ENCODE peak calls at places on chromosomes 11 and 22, in nine cellular contexts. One of them, this sample, is unnamed.

GRCh38 chr11:120395778-120396177 is 59.6 kb downstream of the ARHGEF12 start:
- DNase-seq in A549: no peak
- DNase-seq in fibroblast of lung: no peak
- DNase-seq in fibroblast of the aortic adventitia: no peak
- DNase-seq in ovary: no peak
- DNase-seq in cardiac fibroblast: no peak
- DNase-seq in left ventricle myocardium inferior: no peak
- DNase-seq in CD4-positive, CD25-positive, alpha-beta regulatory T cell: no peak
- DNase-seq in choroid plexus epithelial cell: no peak
- DNase-seq in this sample: no peak

GRCh38 chr11:9039194-9039593 is 35.4 kb upstream of the NRIP3 start:
- DNase-seq in left ventricle myocardium inferior: no peak
- DNase-seq in CD4-positive, CD25-positive, alpha-beta regulatory T cell: no peak
- DNase-seq in cardiac fibroblast: peak
- DNase-seq in fibroblast of the aortic adventitia: no peak
- DNase-seq in ovary: no peak
- DNase-seq in choroid plexus epithelial cell: peak
- DNase-seq in A549: peak
- DNase-seq in fibroblast of lung: peak
- DNase-seq in this sample: no peak

GRCh38 chr11:32705309-32706033 is 89.0 kb downstream of the CCDC73 start:
- DNase-seq in fibroblast of the aortic adventitia: no peak
- DNase-seq in CD4-positive, CD25-positive, alpha-beta regulatory T cell: no peak
- DNase-seq in left ventricle myocardium inferior: no peak
- DNase-seq in cardiac fibroblast: no peak
- DNase-seq in ovary: no peak
- DNase-seq in choroid plexus epithelial cell: no peak
- DNase-seq in A549: no peak
- DNase-seq in fibroblast of lung: no peak
- DNase-seq in this sample: no peak

GRCh38 chr11:75270896-75271415 is 30.4 kb downstream of the TPBGL start:
- DNase-seq in fibroblast of the aortic adventitia: peak
- DNase-seq in fibroblast of lung: no peak
- DNase-seq in ovary: no peak
- DNase-seq in CD4-positive, CD25-positive, alpha-beta regulatory T cell: peak
- DNase-seq in cardiac fibroblast: peak
- DNase-seq in A549: peak
- DNase-seq in choroid plexus epithelial cell: peak
- DNase-seq in left ventricle myocardium inferior: peak
- DNase-seq in this sample: peak

GRCh38 chr11:46808804-46809431 is 37.2 kb downstream of the CKAP5 start:
- DNase-seq in fibroblast of lung: peak
- DNase-seq in left ventricle myocardium inferior: no peak
- DNase-seq in A549: peak
- DNase-seq in cardiac fibroblast: peak
- DNase-seq in CD4-positive, CD25-positive, alpha-beta regulatory T cell: peak
- DNase-seq in choroid plexus epithelial cell: peak
- DNase-seq in ovary: no peak
- DNase-seq in fibroblast of the aortic adventitia: no peak
- DNase-seq in this sample: no peak

GRCh38 chr22:48687606-48688005 is 1140.1 kb downstream of the BRD1 start:
- DNase-seq in fibroblast of the aortic adventitia: no peak
- DNase-seq in A549: no peak
- DNase-seq in CD4-positive, CD25-positive, alpha-beta regulatory T cell: no peak
- DNase-seq in ovary: no peak
- DNase-seq in choroid plexus epithelial cell: no peak
- DNase-seq in left ventricle myocardium inferior: no peak
- DNase-seq in fibroblast of lung: no peak
- DNase-seq in cardiac fibroblast: no peak
- DNase-seq in this sample: no peak

GRCh38 chr11:47004595-47005033 is 68.1 kb downstream of the CSTPP1 start:
- DNase-seq in ovary: peak
- DNase-seq in CD4-positive, CD25-positive, alpha-beta regulatory T cell: no peak
- DNase-seq in choroid plexus epithelial cell: peak
- DNase-seq in fibroblast of the aortic adventitia: peak
- DNase-seq in fibroblast of lung: peak
- DNase-seq in left ventricle myocardium inferior: peak
- DNase-seq in A549: peak
- DNase-seq in cardiac fibroblast: peak
- DNase-seq in this sample: peak

GRCh38 chr11:78076733-78077403 is 2.8 kb downstream of the NDUFC2 start:
- DNase-seq in A549: no peak
- DNase-seq in fibroblast of lung: no peak
- DNase-seq in fibroblast of the aortic adventitia: no peak
- DNase-seq in cardiac fibroblast: no peak
- DNase-seq in CD4-positive, CD25-positive, alpha-beta regulatory T cell: no peak
- DNase-seq in left ventricle myocardium inferior: no peak
- DNase-seq in choroid plexus epithelial cell: no peak
- DNase-seq in ovary: no peak
- DNase-seq in this sample: no peak

GRCh38 chr11:64364911-64365310 is 5.9 kb downstream of the RPS6KA4 start:
- DNase-seq in choroid plexus epithelial cell: no peak
- DNase-seq in CD4-positive, CD25-positive, alpha-beta regulatory T cell: no peak
- DNase-seq in A549: no peak
- DNase-seq in fibroblast of the aortic adventitia: no peak
- DNase-seq in ovary: no peak
- DNase-seq in fibroblast of lung: no peak
- DNase-seq in left ventricle myocardium inferior: no peak
- DNase-seq in cardiac fibroblast: no peak
- DNase-seq in this sample: no peak

GRCh38 chr11:58813693-58814092 is 30.8 kb downstream of the GLYATL2 start:
- DNase-seq in ovary: no peak
- DNase-seq in choroid plexus epithelial cell: no peak
- DNase-seq in cardiac fibroblast: peak
- DNase-seq in fibroblast of the aortic adventitia: no peak
- DNase-seq in left ventricle myocardium inferior: no peak
- DNase-seq in A549: peak
- DNase-seq in fibroblast of lung: no peak
- DNase-seq in CD4-positive, CD25-positive, alpha-beta regulatory T cell: no peak
- DNase-seq in this sample: no peak

GRCh38 chr22:50624347-50625130 is 3.4 kb downstream of the ARSA start:
- DNase-seq in cardiac fibroblast: no peak
- DNase-seq in CD4-positive, CD25-positive, alpha-beta regulatory T cell: no peak
- DNase-seq in choroid plexus epithelial cell: no peak
- DNase-seq in left ventricle myocardium inferior: no peak
- DNase-seq in A549: no peak
- DNase-seq in fibroblast of lung: no peak
- DNase-seq in ovary: no peak
- DNase-seq in fibroblast of the aortic adventitia: no peak
- DNase-seq in this sample: no peak

GRCh38 chr22:50620861-50621490 is 7.0 kb downstream of the ARSA start:
- DNase-seq in fibroblast of lung: no peak
- DNase-seq in cardiac fibroblast: no peak
- DNase-seq in choroid plexus epithelial cell: peak
- DNase-seq in ovary: no peak
- DNase-seq in left ventricle myocardium inferior: no peak
- DNase-seq in CD4-positive, CD25-positive, alpha-beta regulatory T cell: peak
- DNase-seq in A549: no peak
- DNase-seq in fibroblast of the aortic adventitia: no peak
- DNase-seq in this sample: peak

GRCh38 chr22:50621491-50621880 is 6.5 kb downstream of the ARSA start:
- DNase-seq in choroid plexus epithelial cell: no peak
- DNase-seq in fibroblast of the aortic adventitia: no peak
- DNase-seq in A549: no peak
- DNase-seq in cardiac fibroblast: no peak
- DNase-seq in ovary: no peak
- DNase-seq in left ventricle myocardium inferior: no peak
- DNase-seq in CD4-positive, CD25-positive, alpha-beta regulatory T cell: peak
- DNase-seq in fibroblast of lung: no peak
- DNase-seq in this sample: no peak

GRCh38 chr22:50622723-50623327 is 5.1 kb downstream of the ARSA start:
- DNase-seq in A549: no peak
- DNase-seq in choroid plexus epithelial cell: no peak
- DNase-seq in fibroblast of lung: no peak
- DNase-seq in CD4-positive, CD25-positive, alpha-beta regulatory T cell: no peak
- DNase-seq in left ventricle myocardium inferior: no peak
- DNase-seq in ovary: no peak
- DNase-seq in cardiac fibroblast: no peak
- DNase-seq in fibroblast of the aortic adventitia: no peak
- DNase-seq in this sample: peak

GRCh38 chr22:50621948-50622722 is 5.8 kb downstream of the ARSA start:
- DNase-seq in choroid plexus epithelial cell: no peak
- DNase-seq in fibroblast of lung: no peak
- DNase-seq in A549: no peak
- DNase-seq in cardiac fibroblast: no peak
- DNase-seq in fibroblast of the aortic adventitia: no peak
- DNase-seq in CD4-positive, CD25-positive, alpha-beta regulatory T cell: peak
- DNase-seq in left ventricle myocardium inferior: no peak
- DNase-seq in ovary: no peak
- DNase-seq in this sample: peak
- H3K4me3 ChIP-seq in choroid plexus epithelial cell: no peak
- H3K4me3 ChIP-seq in fibroblast of lung: no peak
- H3K4me3 ChIP-seq in A549: no peak
- H3K4me3 ChIP-seq in cardiac fibroblast: no peak
- H3K4me3 ChIP-seq in fibroblast of the aortic adventitia: no peak
- H3K4me3 ChIP-seq in CD4-positive, CD25-positive, alpha-beta regulatory T cell: peak
- H3K4me3 ChIP-seq in left ventricle myocardium inferior: peak
- H3K4me3 ChIP-seq in ovary: no peak
- H3K4me3 ChIP-seq in this sample: peak

DNA sequence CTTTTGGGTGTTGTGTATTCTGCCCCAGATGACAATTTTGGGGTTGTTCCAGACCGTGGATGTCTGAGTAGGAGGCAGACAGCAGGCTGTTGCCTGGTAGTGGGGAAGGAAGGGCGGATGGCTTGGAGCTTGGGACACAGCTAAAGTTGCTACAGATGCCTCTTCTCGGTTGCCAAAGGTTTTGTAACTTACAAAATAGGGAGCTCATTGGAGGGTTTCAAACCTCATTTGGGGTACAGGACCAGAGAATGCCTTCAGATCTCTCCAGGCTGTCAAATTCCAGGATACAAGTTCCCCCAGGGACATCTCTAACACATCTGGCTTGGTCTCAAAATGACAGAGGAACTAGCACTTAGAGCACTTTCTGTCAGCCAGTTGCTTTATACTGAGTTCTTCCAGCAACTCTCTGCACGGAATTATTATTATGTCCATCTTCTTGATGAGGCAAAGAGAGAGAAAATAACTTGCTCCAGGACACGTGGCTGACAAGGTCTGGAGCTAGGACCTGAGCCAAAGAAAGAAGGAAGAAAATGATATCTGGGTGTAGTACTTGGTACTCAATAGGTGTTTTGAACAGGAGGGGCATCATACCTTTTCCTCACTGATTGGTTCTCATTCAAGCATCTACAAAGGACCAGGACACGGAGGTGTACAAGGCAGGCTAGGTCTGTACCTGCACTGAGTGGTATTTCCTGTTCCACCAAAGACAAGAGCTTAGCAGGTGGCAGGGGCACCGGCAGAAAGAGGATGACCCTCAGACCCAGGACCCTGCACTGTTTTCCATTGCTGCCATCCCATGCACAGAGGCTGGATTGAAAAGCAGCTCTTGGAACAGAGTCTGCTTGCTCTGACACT is 55.9 kb downstream of the SLC1A2 start:
- DNase-seq in A549: no peak
- DNase-seq in fibroblast of the aortic adventitia: peak
- DNase-seq in left ventricle myocardium inferior: no peak
- DNase-seq in ovary: peak
- DNase-seq in choroid plexus epithelial cell: no peak
- DNase-seq in fibroblast of lung: no peak
- DNase-seq in CD4-positive, CD25-positive, alpha-beta regulatory T cell: no peak
- DNase-seq in cardiac fibroblast: no peak
- DNase-seq in this sample: no peak
- H3K4me3 ChIP-seq in A549: no peak
- H3K4me3 ChIP-seq in fibroblast of the aortic adventitia: no peak
- H3K4me3 ChIP-seq in left ventricle myocardium inferior: no peak
- H3K4me3 ChIP-seq in ovary: no peak
- H3K4me3 ChIP-seq in choroid plexus epithelial cell: no peak
- H3K4me3 ChIP-seq in fibroblast of lung: no peak
- H3K4me3 ChIP-seq in CD4-positive, CD25-positive, alpha-beta regulatory T cell: no peak
- H3K4me3 ChIP-seq in cardiac fibroblast: no peak
- H3K4me3 ChIP-seq in this sample: no peak

DNA sequence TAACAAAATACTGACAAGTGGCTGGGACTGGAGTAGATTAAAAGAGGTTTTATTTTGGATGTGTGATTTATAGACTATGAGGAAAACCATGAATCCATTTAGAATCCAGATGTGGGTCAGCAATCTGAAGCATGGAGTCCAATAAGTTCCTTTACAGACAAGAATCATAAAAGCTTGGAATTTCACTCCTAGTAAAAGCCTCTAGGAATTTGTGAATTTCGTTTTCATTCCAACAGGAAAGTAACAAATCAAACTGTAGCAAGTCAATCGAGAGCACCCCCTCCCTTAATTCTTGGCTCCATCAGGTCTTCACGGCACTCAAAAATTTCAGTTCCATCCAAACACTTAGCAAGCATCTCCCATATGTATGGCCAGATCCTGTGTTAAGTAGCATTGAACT is 143.7 kb upstream of the POU2AF2 start:
- DNase-seq in fibroblast of lung: no peak
- DNase-seq in cardiac fibroblast: no peak
- DNase-seq in A549: no peak
- DNase-seq in ovary: no peak
- DNase-seq in fibroblast of the aortic adventitia: no peak
- DNase-seq in choroid plexus epithelial cell: no peak
- DNase-seq in CD4-positive, CD25-positive, alpha-beta regulatory T cell: no peak
- DNase-seq in left ventricle myocardium inferior: no peak
- DNase-seq in this sample: no peak
- H3K4me3 ChIP-seq in fibroblast of lung: no peak
- H3K4me3 ChIP-seq in cardiac fibroblast: no peak
- H3K4me3 ChIP-seq in A549: no peak
- H3K4me3 ChIP-seq in ovary: no peak
- H3K4me3 ChIP-seq in fibroblast of the aortic adventitia: no peak
- H3K4me3 ChIP-seq in choroid plexus epithelial cell: no peak
- H3K4me3 ChIP-seq in CD4-positive, CD25-positive, alpha-beta regulatory T cell: no peak
- H3K4me3 ChIP-seq in left ventricle myocardium inferior: no peak
- H3K4me3 ChIP-seq in this sample: no peak

GRCh38 chr22:41974691-41975290 is 5.5 kb downstream of the SEPTIN3 start:
- DNase-seq in left ventricle myocardium inferior: no peak
- DNase-seq in fibroblast of lung: no peak
- DNase-seq in ovary: no peak
- DNase-seq in fibroblast of the aortic adventitia: no peak
- DNase-seq in A549: no peak
- DNase-seq in CD4-positive, CD25-positive, alpha-beta regulatory T cell: no peak
- DNase-seq in choroid plexus epithelial cell: no peak
- DNase-seq in cardiac fibroblast: no peak
- DNase-seq in this sample: no peak

GRCh38 chr22:41975299-41976069 is 6.2 kb downstream of the SEPTIN3 start:
- DNase-seq in ovary: no peak
- DNase-seq in CD4-positive, CD25-positive, alpha-beta regulatory T cell: no peak
- DNase-seq in fibroblast of the aortic adventitia: no peak
- DNase-seq in A549: no peak
- DNase-seq in left ventricle myocardium inferior: no peak
- DNase-seq in fibroblast of lung: no peak
- DNase-seq in choroid plexus epithelial cell: no peak
- DNase-seq in cardiac fibroblast: no peak
- DNase-seq in this sample: no peak

GRCh38 chr22:41976961-41977566 is 7.8 kb downstream of the SEPTIN3 start:
- DNase-seq in ovary: no peak
- DNase-seq in fibroblast of the aortic adventitia: no peak
- DNase-seq in choroid plexus epithelial cell: no peak
- DNase-seq in CD4-positive, CD25-positive, alpha-beta regulatory T cell: no peak
- DNase-seq in A549: no peak
- DNase-seq in cardiac fibroblast: no peak
- DNase-seq in left ventricle myocardium inferior: no peak
- DNase-seq in fibroblast of lung: no peak
- DNase-seq in this sample: no peak

GRCh38 chr22:41978732-41979131 is 9.5 kb downstream of the SEPTIN3 start:
- DNase-seq in cardiac fibroblast: no peak
- DNase-seq in A549: no peak
- DNase-seq in CD4-positive, CD25-positive, alpha-beta regulatory T cell: no peak
- DNase-seq in ovary: no peak
- DNase-seq in choroid plexus epithelial cell: no peak
- DNase-seq in fibroblast of lung: no peak
- DNase-seq in fibroblast of the aortic adventitia: no peak
- DNase-seq in left ventricle myocardium inferior: no peak
- DNase-seq in this sample: no peak

GRCh38 chr22:41976070-41976901 is 7.0 kb downstream of the SEPTIN3 start:
- DNase-seq in ovary: no peak
- DNase-seq in fibroblast of the aortic adventitia: no peak
- DNase-seq in choroid plexus epithelial cell: no peak
- DNase-seq in A549: no peak
- DNase-seq in CD4-positive, CD25-positive, alpha-beta regulatory T cell: peak
- DNase-seq in cardiac fibroblast: no peak
- DNase-seq in left ventricle myocardium inferior: peak
- DNase-seq in fibroblast of lung: no peak
- DNase-seq in this sample: no peak
- H3K4me3 ChIP-seq in ovary: peak
- H3K4me3 ChIP-seq in fibroblast of the aortic adventitia: peak
- H3K4me3 ChIP-seq in choroid plexus epithelial cell: peak
- H3K4me3 ChIP-seq in A549: peak
- H3K4me3 ChIP-seq in CD4-positive, CD25-positive, alpha-beta regulatory T cell: no peak
- H3K4me3 ChIP-seq in cardiac fibroblast: peak
- H3K4me3 ChIP-seq in left ventricle myocardium inferior: peak
- H3K4me3 ChIP-seq in fibroblast of lung: no peak
- H3K4me3 ChIP-seq in this sample: peak